ENCODE peak calls at places on chromosomes 7 and 10, in four cellular contexts. G, N, A and B are unnamed samples.

GRCh38 chr10:62733654-62734293 is 70.7 kb upstream of the ADO start:
- DNase-seq in G (no peak), N (peak; percentile 40), A (peak; percentile 1), B (no peak)

GRCh38 chr10:15843705-15844104 is 16.6 kb downstream of the MINDY3 start:
- DNase-seq in G (no peak), N (no peak), A (no peak), B (no peak)

GRCh38 chr7:6346581-6346980 is 74.2 kb upstream of the CYTH3 start:
- DNase-seq in G (no peak), N (no peak), A (no peak), B (no peak)

GRCh38 chr7:102186306-102186705 is 100.4 kb upstream of the SH2B2 start:
- DNase-seq in G (no peak), N (no peak), A (no peak), B (no peak)

GRCh38 chr7:16546921-16547505 is 20.4 kb downstream of the LRRC72 start:
- DNase-seq in G (no peak), N (no peak), A (no peak), B (no peak)

GRCh38 chr7:150368098-150368883 is at the start of gene REPIN1:
- DNase-seq in G (no peak), N (peak; percentile 89), A (peak; percentile 78), B (no peak)

GRCh38 chr7:134298902-134299683 is 17.6 kb downstream of the SLC35B4 start:
- DNase-seq in G (no peak), N (peak; percentile 25), A (no peak), B (no peak)

GRCh38 chr10:101818958-101819633 is 852 bp upstream of the OGA start:
- DNase-seq in G (no peak), N (no peak), A (no peak), B (no peak)

GRCh38 chr7:94511763-94512162 is 2.2 kb downstream of the CASD1 start:
- DNase-seq in G (peak; percentile 79), N (no peak), A (no peak), B (no peak)

GRCh38 chr7:111091623-111092370 is 870 bp downstream of the LRRN3 start:
- DNase-seq in G (no peak), N (no peak), A (no peak), B (no peak)

GRCh38 chr7:115094163-115094562 is 172.3 kb downstream of the MDFIC start:
- DNase-seq in G (no peak), N (peak; percentile 86), A (no peak), B (no peak)

GRCh38 chr10:33284945-33285344 is 49.5 kb downstream of the NRP1 start:
- DNase-seq in G (no peak), N (no peak), A (no peak), B (no peak)

GRCh38 chr7:47498229-47499056 is 83.5 kb downstream of the TNS3 start:
- DNase-seq in G (no peak), N (no peak), A (no peak), B (no peak)

GRCh38 chr7:44261239-44261638 is 60.5 kb downstream of the YKT6 start:
- DNase-seq in G (no peak), N (no peak), A (no peak), B (no peak)

GRCh38 chr10:23918839-23919238 is 290.1 kb upstream of the KIAA1217 start:
- DNase-seq in G (peak; percentile 12), N (no peak), A (no peak), B (no peak)

GRCh38 chr10:88913803-88914202 is 33.8 kb downstream of the STAMBPL1 start:
- DNase-seq in G (no peak), N (peak; percentile 58), A (no peak), B (no peak)

GRCh38 chr10:11539191-11539868 is 72.1 kb downstream of the USP6NL start:
- DNase-seq in G (peak; percentile 50), N (peak; percentile 55), A (no peak), B (no peak)

GRCh38 chr7:816751-817671 is 15.3 kb upstream of the SUN1 start:
- DNase-seq in G (peak; percentile 20), N (peak; percentile 17), A (peak; percentile 21), B (no peak)

GRCh38 chr10:3192856-3193635 is 20.5 kb upstream of the PITRM1 start:
- DNase-seq in G (peak; percentile 37), N (peak; percentile 74), A (peak; percentile 42), B (no peak)

GRCh38 chr7:29853072-29853471 is 46.8 kb downstream of the WIPF3 start:
- DNase-seq in G (peak; percentile 45), N (no peak), A (no peak), B (no peak)

GRCh38 chr7:54747234-54747633 is 11.8 kb downstream of the SEC61G start:
- DNase-seq in G (no peak), N (no peak), A (no peak), B (no peak)

GRCh38 chr10:58734116-58734515 is 221.4 kb downstream of the BICC1 start:
- DNase-seq in G (no peak), N (no peak), A (no peak), B (peak; percentile 75)

GRCh38 chr7:131957338-131958025 is 401.1 kb upstream of the PODXL start:
- DNase-seq in G (peak; percentile 48), N (no peak), A (no peak), B (no peak)

GRCh38 chr7:142519077-142519789 is 230.0 kb upstream of the PRSS1 start:
- DNase-seq in G (no peak), N (no peak), A (no peak), B (no peak)

GRCh38 chr10:5654218-5654755 is 12.1 kb downstream of the ASB13 start:
- DNase-seq in G (no peak), N (no peak), A (no peak), B (no peak)

GRCh38 chr7:112110175-112110574 is 96.0 kb downstream of the DOCK4 start:
- DNase-seq in G (no peak), N (no peak), A (no peak), B (no peak)

GRCh38 chr10:115830260-115830970 is 442.6 kb downstream of the GFRA1 start:
- DNase-seq in G (peak; percentile 61), N (no peak), A (no peak), B (peak; percentile 43)

GRCh38 chr7:31488562-31489203 is 25.2 kb upstream of the ITPRID1 start:
- DNase-seq in G (peak; percentile 43), N (peak; percentile 46), A (no peak), B (no peak)

GRCh38 chr10:33223326-33224014 is 111.0 kb downstream of the NRP1 start:
- DNase-seq in G (no peak), N (peak; percentile 42), A (no peak), B (no peak)

GRCh38 chr7:50068026-50068425 is 25.0 kb downstream of the ZPBP start:
- DNase-seq in G (peak; percentile 55), N (peak; percentile 11), A (peak; percentile 45), B (no peak)

GRCh38 chr7:47681241-47681810 is 99.4 kb upstream of the TNS3 start:
- DNase-seq in G (no peak), N (no peak), A (no peak), B (no peak)

GRCh38 chr7:157615852-157616251 is 279.0 kb downstream of the DNAJB6 start:
- DNase-seq in G (no peak), N (no peak), A (no peak), B (no peak)
- H3K27me3 ChIP-seq in G (no peaks in the 10 kb centered on the region), N (no peaks in the 10 kb centered on the region), A (no peaks in the 10 kb centered on the region), B (no peaks in the 10 kb centered on the region)

GRCh38 chr10:59748834-59749233 is 4.4 kb downstream of the MRLN start:
- DNase-seq in G (peak; percentile 4), N (no peak), A (no peak), B (no peak)

GRCh38 chr10:59741048-59741447 is 12.2 kb downstream of the MRLN start:
- DNase-seq in G (peak; percentile 14), N (no peak), A (no peak), B (no peak)

GRCh38 chr10:59750155-59750945 is 2.9 kb downstream of the MRLN start:
- DNase-seq in G (peak; percentile 3), N (peak; percentile 9), A (no peak), B (no peak)

GRCh38 chr10:59741583-59741982 is 11.7 kb downstream of the MRLN start:
- DNase-seq in G (no peak), N (no peak), A (no peak), B (no peak)

DNA sequence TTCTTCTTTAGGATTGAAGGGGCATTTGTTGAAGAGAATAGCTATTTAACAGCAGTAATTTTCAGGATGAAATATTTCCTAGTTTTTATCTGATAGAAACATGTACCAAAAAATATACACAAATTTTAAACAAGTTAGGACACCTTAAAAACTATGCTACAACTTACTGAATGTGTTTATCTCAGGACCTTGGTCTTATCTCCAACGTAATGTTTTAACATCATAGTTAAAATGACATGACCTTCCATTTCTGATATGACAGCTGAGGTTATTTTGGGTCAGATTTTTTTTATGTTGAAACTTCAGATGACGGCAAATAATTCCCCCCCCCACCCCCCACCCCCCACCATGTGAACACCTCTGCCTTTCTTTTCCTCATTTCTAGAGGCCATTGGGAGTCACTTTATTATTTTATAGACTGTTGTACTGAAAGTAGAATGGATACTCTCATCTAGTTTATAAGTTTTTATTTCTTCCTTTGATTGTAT is 8.0 kb downstream of the MRLN start:
- DNase-seq in G (no peak), N (no peak), A (no peak), B (no peak)
- H3K27me3 ChIP-seq in G (no peaks in the 10 kb centered on the region), N (no peaks in the 10 kb centered on the region), A (no peaks in the 10 kb centered on the region), B (no peaks in the 10 kb centered on the region)

GRCh38 chr10:43054593-43054992 is 22.3 kb upstream of the RET start:
- DNase-seq in G (no peak), N (no peak), A (no peak), B (no peak)

GRCh38 chr10:43053825-43054224 is 23.0 kb upstream of the RET start:
- DNase-seq in G (no peak), N (no peak), A (no peak), B (no peak)

GRCh38 chr10:43056568-43057011 is 20.3 kb upstream of the RET start:
- DNase-seq in G (no peak), N (no peak), A (no peak), B (no peak)

GRCh38 chr10:43055991-43056567 is 20.8 kb upstream of the RET start:
- DNase-seq in G (no peak), N (no peak), A (no peak), B (no peak)

DNA sequence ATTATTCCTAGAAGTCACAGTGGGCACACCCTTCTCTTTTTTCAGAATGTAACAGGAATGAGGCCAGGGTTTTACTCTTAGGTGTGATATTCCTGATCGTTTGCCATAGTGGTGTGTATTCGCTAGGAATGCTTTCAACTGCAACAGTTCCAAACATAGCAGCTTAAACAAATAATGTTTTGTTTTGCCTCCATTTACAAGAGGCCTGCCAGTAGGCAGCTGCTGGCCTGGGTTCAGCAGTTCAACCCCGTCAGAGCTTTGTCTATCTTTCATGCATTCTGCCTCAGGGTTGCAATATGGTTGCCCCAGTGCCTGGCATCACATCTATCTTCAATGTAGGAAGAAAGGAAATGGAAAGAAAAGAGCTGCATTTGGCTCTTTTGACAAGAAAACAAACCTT is 21.7 kb upstream of the RET start:
- DNase-seq in G (no peak), N (no peak), A (no peak), B (no peak)
- H3K27me3 ChIP-seq in G (peaks cover 14% of the 10 kb centered on the region), N (no peaks in the 10 kb centered on the region), A (no peaks in the 10 kb centered on the region), B (no peaks in the 10 kb centered on the region)

DNA sequence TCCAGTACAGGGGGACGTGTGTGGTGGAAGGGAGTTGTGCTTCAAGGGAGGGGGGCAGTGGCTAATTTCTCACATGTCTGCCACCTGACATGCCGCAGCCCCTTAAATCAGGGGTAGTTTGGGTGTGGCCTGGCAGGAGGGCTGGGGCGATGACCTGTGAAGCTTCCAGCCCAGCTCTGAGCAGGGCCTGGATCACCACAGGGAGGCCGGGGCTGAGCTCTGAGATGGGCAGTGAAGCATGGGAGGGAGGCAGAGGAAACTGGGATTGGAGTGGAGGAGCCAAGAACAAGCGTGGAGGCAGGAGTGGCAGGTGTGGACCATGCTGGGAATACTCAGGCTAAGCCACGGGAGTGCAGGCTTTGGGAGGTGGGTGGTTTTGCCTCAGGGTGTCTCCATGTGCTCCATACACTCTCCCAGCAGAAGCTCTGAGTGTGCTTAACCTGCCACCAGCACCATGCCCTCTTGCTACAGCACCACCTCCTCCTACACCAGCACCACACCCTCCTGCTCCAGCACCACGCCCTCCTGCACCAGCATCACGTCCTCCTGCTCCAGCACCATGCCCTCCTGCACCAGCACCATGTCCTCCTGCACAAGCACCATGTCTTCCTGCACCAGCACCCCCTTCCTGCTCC is 99.3 kb upstream of the SHH start:
- DNase-seq in G (no peak), N (no peak), A (no peak), B (no peak)
- H3K27me3 ChIP-seq in G (no peaks in the 10 kb centered on the region), N (no peaks in the 10 kb centered on the region), A (no peaks in the 10 kb centered on the region), B (no peaks in the 10 kb centered on the region)